ENCODE peak calls at places on chromosomes 1 and 21, in four cellular contexts. T is Peyer's patch, I is fibroblast of lung, S is lower lobe of right lung. F is an unnamed sample.

GRCh38 chr21:44329086-44329889 is 9.9 kb downstream of the CFAP410 start:
- DNase-seq in I (no peak), S (no peak), T (no peak), F (no peak)

GRCh38 chr1:119687391-119688079 is 24.2 kb upstream of the PHGDH start:
- DNase-seq in I (no peak), S (no peak), T (no peak), F (no peak)

GRCh38 chr1:157490337-157491165 is 61.8 kb downstream of the FCRL5 start:
- DNase-seq in T (peak; percentile 67), I (peak; percentile 38), S (peak; percentile 76), F (peak; percentile 71)

GRCh38 chr1:74729741-74730478 is 2.9 kb downstream of the CRYZ start:
- DNase-seq in T (no peak), S (no peak), I (peak; percentile 43), F (no peak)

GRCh38 chr1:23555949-23556640 is 3.2 kb downstream of the ID3 start:
- DNase-seq in I (peak; percentile 64), T (no peak), S (no peak), F (no peak)

GRCh38 chr1:99777752-99778151 is 11.3 kb upstream of the FRRS1 start:
- DNase-seq in I (no peak), S (no peak), T (no peak), F (no peak)

GRCh38 chr1:228154685-228155571 is 5.2 kb downstream of the GJC2 start:
- DNase-seq in T (no peak), I (no peak), S (peak; percentile 49), F (no peak)

GRCh38 chr1:213201380-213202155 is 150.5 kb downstream of the RPS6KC1 start:
- DNase-seq in T (no peak), I (peak; percentile 92), S (no peak), F (no peak)

GRCh38 chr1:173002891-173003582 is 47.7 kb downstream of the TNFSF18 start:
- DNase-seq in S (no peak), T (no peak), I (peak; percentile 89), F (no peak)

GRCh38 chr1:116375165-116375883 is 2.3 kb downstream of the ATP1A1 start:
- DNase-seq in S (no peak), I (no peak), T (no peak), F (no peak)

GRCh38 chr1:151827853-151828252 is 3.7 kb downstream of the RORC start:
- DNase-seq in I (no peak), S (no peak), T (no peak), F (no peak)

GRCh38 chr1:95793893-95794292 is 559.9 kb downstream of the RWDD3 start:
- DNase-seq in T (no peak), I (no peak), S (no peak), F (no peak)

GRCh38 chr1:11466416-11466815 is 12.5 kb upstream of the DISP3 start:
- DNase-seq in S (no peak), I (no peak), T (no peak), F (no peak)

GRCh38 chr21:31204801-31205200 is 139.3 kb downstream of the TIAM1 start:
- DNase-seq in I (no peak), S (no peak), T (no peak), F (no peak)

GRCh38 chr1:221045842-221046831 is 166.9 kb downstream of the HLX start:
- DNase-seq in T (peak; percentile 54), S (no peak), I (peak; percentile 37), F (no peak)

GRCh38 chr1:184954232-184954995 is 19.9 kb downstream of the NIBAN1 start:
- DNase-seq in T (no peak), S (no peak), I (no peak), F (no peak)

GRCh38 chr1:155267373-155267772 is 5.2 kb upstream of the SCAMP3 start:
- DNase-seq in T (no peak), S (no peak), I (no peak), F (no peak)

GRCh38 chr1:232944342-232944741 is 6.1 kb upstream of the NTPCR start:
- DNase-seq in T (no peak), I (no peak), S (no peak), F (no peak)

GRCh38 chr1:43388021-43388575 is 1.5 kb downstream of the MED8 start:
- DNase-seq in S (no peak), I (no peak), T (no peak), F (no peak)

GRCh38 chr21:35599164-35599563 is 461.2 kb downstream of the SETD4 start:
- DNase-seq in T (no peak), I (no peak), S (no peak), F (no peak)

GRCh38 chr1:11594222-11594621 is 60.0 kb downstream of the FBXO2 start:
- DNase-seq in S (no peak), T (no peak), I (peak; percentile 7), F (no peak)

GRCh38 chr1:199735660-199736059 is 291.9 kb upstream of the NR5A2 start:
- DNase-seq in T (no peak), S (no peak), I (no peak), F (no peak)

GRCh38 chr1:67149179-67149770 is 14.5 kb upstream of the C1orf141 start:
- DNase-seq in T (peak; percentile 52), I (peak; percentile 90), S (no peak), F (peak; percentile 35)

GRCh38 chr1:10687142-10687715 is 109.2 kb downstream of the CASZ1 start:
- DNase-seq in I (no peak), S (no peak), T (no peak), F (no peak)

GRCh38 chr1:33236498-33236897 is 19.8 kb upstream of the ZNF362 start:
- DNase-seq in S (no peak), I (no peak), T (no peak), F (no peak)

GRCh38 chr1:110547017-110547416 is 28.0 kb upstream of the KCNA10 start:
- DNase-seq in I (no peak), T (no peak), S (no peak), F (no peak)

GRCh38 chr1:21523297-21523813 is 14.1 kb downstream of the ALPL start:
- DNase-seq in T (no peak), S (no peak), I (no peak), F (no peak)

GRCh38 chr1:61139324-61140055 is 57.1 kb downstream of the NFIA start:
- DNase-seq in S (no peak), I (peak; percentile 45), T (no peak), F (no peak)

GRCh38 chr1:214146523-214146922 is 134.4 kb upstream of the SMYD2 start:
- DNase-seq in T (no peak), S (no peak), I (no peak), F (no peak)

GRCh38 chr1:232675267-232675666 is 45.3 kb upstream of the SIPA1L2 start:
- DNase-seq in I (peak; percentile 14), T (no peak), S (no peak), F (no peak)

GRCh38 chr1:244381887-244382565 is 69.7 kb downstream of the ADSS2 start:
- DNase-seq in T (no peak), S (no peak), I (peak; percentile 80), F (no peak)

GRCh38 chr1:214567481-214567980 is 16.1 kb upstream of the PTPN14 start:
- DNase-seq in I (no peak), S (no peak), T (no peak), F (no peak)

GRCh38 chr1:51242546-51242945 is 6.5 kb downstream of the RNF11 start:
- DNase-seq in S (no peak), T (no peak), I (no peak), F (no peak)

DNA sequence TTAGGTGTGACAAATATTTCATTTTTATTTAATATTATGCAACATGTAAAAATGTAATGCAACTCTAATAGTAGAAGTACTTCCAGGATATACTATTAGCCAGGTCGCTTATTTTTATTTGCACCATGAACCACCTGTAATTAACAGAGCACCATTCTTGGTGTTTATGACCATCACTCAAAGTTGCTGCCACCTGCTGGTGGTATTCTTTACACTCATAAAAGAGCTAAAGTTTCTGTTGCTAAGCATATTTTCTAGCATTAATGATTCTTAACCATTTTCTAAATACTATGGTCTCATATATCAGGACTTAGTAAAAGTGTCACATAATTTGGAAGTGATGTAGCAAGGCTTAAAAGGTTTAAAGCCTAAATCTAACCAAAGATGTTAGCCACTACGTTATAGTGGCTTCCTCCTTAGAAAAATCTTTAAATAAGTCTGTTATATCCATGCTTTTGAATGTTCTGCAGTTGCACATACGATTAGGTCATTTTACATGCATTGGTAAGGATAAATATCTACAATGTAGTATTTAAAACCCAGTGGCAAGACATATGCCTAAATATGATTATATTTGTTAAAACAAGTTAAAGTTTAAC is 244.5 kb downstream of the NEGR1 start:
- DNase-seq in S (no peak), I (peak; percentile 62), T (no peak), F (no peak)
- TF ChIP-seq CTCF in S (peak; percentile 49), I (peak; percentile 60), T (no peak), F (peak; percentile 21)

GRCh38 chr1:180250499-180250770 is 20.4 kb downstream of the LHX4 start:
- DNase-seq in S (no peak), I (no peak), T (no peak), F (no peak)

GRCh38 chr1:180249725-180250498 is 19.8 kb downstream of the LHX4 start:
- DNase-seq in I (no peak), T (no peak), S (peak; percentile 9), F (no peak)

GRCh38 chr1:180248176-180248575 is 18.1 kb downstream of the LHX4 start:
- DNase-seq in T (no peak), S (peak; percentile 43), I (no peak), F (no peak)

GRCh38 chr1:180247580-180247979 is 17.5 kb downstream of the LHX4 start:
- DNase-seq in T (no peak), I (no peak), S (peak; percentile 7), F (no peak)

GRCh38 chr1:180248731-180249681 is 18.9 kb downstream of the LHX4 start:
- DNase-seq in I (no peak), S (peak; percentile 37), T (no peak), F (no peak)
- TF ChIP-seq CTCF in I (no peak), S (no peak), T (no peak), F (no peak)

GRCh38 chr1:84223751-84224432 is 77.6 kb upstream of the SAMD13 start:
- DNase-seq in S (no peak), T (no peak), I (peak; percentile 11), F (no peak)
- TF ChIP-seq CTCF in S (no peak), T (no peak), I (no peak), F (no peak)

DNA sequence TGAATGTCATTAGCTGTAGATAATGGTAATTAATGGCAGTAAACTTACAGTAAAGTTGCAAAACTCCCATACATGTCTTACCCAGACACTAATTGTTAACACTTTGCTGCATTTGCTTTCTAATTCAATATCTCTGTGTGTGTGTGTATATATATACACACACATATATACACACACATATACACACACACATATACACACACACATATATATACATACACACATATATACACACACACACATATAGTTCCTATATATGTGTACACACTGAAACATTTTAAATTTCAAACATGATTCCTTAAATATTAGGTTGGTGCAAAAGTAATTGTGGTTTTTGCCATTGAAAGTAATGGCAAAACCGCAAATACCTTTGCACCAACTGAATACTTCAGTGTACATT is 3.7 kb upstream of the EPHX1 start:
- DNase-seq in I (no peak), S (no peak), T (no peak), F (no peak)
- TF ChIP-seq CTCF in I (no peak), S (no peak), T (no peak), F (no peak)

F was measured in natural killer cell.